ENCODE peak calls at places on chromosomes 7 and 10, in nine cellular contexts. One of them, this sample, is unnamed.

GRCh38 chr10:6055929-6056328 is 6.2 kb downstream of the IL2RA start:
- DNase-seq in stimulated activated CD4-positive, alpha-beta T cell treated with anti-CD3 and anti-CD28 coated beads, Interleukin-2, amount 100 ng/mL, for 48 hours: no peak
- DNase-seq in CD8-positive, alpha-beta T cell: no peak
- DNase-seq in activated CD4-positive, alpha-beta T cell treated with anti-CD3 and anti-CD28 coated beads, Interleukin-2, amount 50 U/mL, for 24 hours: no peak
- DNase-seq in NCI-H82: no peak
- DNase-seq in GM19239: no peak
- DNase-seq in activated T-cell treated with anti-CD3 and anti-CD28 coated beads, Interleukin-2, amount 50 U/mL, for 24 hours: no peak
- DNase-seq in activated T-helper 2 cell treated with anti-CD3 and anti-CD28 coated beads, Interferon-gamma antibody, Interleukin-2, Interleukin-4, amounts not matched to agents 10 μg/mL and 5 μg/mL and 100 μg/mL, durations not matched to agents 14 hours and 24 hours and 36 hours: peak
- DNase-seq in substantia nigra: no peak
- DNase-seq in this sample: no peak

GRCh38 chr10:17950726-17951125 is 992 bp upstream of the SLC39A12 start:
- DNase-seq in activated T-helper 2 cell treated with anti-CD3 and anti-CD28 coated beads, Interferon-gamma antibody, Interleukin-2, Interleukin-4, amounts not matched to agents 10 μg/mL and 5 μg/mL and 100 μg/mL, durations not matched to agents 14 hours and 24 hours and 36 hours: no peak
- DNase-seq in activated T-cell treated with anti-CD3 and anti-CD28 coated beads, Interleukin-2, amount 50 U/mL, for 24 hours: no peak
- DNase-seq in CD8-positive, alpha-beta T cell: no peak
- DNase-seq in NCI-H82: no peak
- DNase-seq in activated CD4-positive, alpha-beta T cell treated with anti-CD3 and anti-CD28 coated beads, Interleukin-2, amount 50 U/mL, for 24 hours: no peak
- DNase-seq in substantia nigra: no peak
- DNase-seq in GM19239: no peak
- DNase-seq in stimulated activated CD4-positive, alpha-beta T cell treated with anti-CD3 and anti-CD28 coated beads, Interleukin-2, amount 100 ng/mL, for 48 hours: no peak
- DNase-seq in this sample: no peak

GRCh38 chr10:52658112-52658511 is 114.5 kb downstream of the MBL2 start:
- DNase-seq in CD8-positive, alpha-beta T cell: no peak
- DNase-seq in GM19239: no peak
- DNase-seq in activated T-cell treated with anti-CD3 and anti-CD28 coated beads, Interleukin-2, amount 50 U/mL, for 24 hours: no peak
- DNase-seq in NCI-H82: no peak
- DNase-seq in stimulated activated CD4-positive, alpha-beta T cell treated with anti-CD3 and anti-CD28 coated beads, Interleukin-2, amount 100 ng/mL, for 48 hours: no peak
- DNase-seq in activated CD4-positive, alpha-beta T cell treated with anti-CD3 and anti-CD28 coated beads, Interleukin-2, amount 50 U/mL, for 24 hours: no peak
- DNase-seq in substantia nigra: no peak
- DNase-seq in activated T-helper 2 cell treated with anti-CD3 and anti-CD28 coated beads, Interferon-gamma antibody, Interleukin-2, Interleukin-4, amounts not matched to agents 10 μg/mL and 5 μg/mL and 100 μg/mL, durations not matched to agents 14 hours and 24 hours and 36 hours: no peak
- DNase-seq in this sample: no peak

GRCh38 chr10:118729200-118729599 is 25.6 kb downstream of the CACUL1 start:
- DNase-seq in activated T-cell treated with anti-CD3 and anti-CD28 coated beads, Interleukin-2, amount 50 U/mL, for 24 hours: no peak
- DNase-seq in CD8-positive, alpha-beta T cell: no peak
- DNase-seq in activated CD4-positive, alpha-beta T cell treated with anti-CD3 and anti-CD28 coated beads, Interleukin-2, amount 50 U/mL, for 24 hours: no peak
- DNase-seq in GM19239: no peak
- DNase-seq in activated T-helper 2 cell treated with anti-CD3 and anti-CD28 coated beads, Interferon-gamma antibody, Interleukin-2, Interleukin-4, amounts not matched to agents 10 μg/mL and 5 μg/mL and 100 μg/mL, durations not matched to agents 14 hours and 24 hours and 36 hours: no peak
- DNase-seq in substantia nigra: no peak
- DNase-seq in stimulated activated CD4-positive, alpha-beta T cell treated with anti-CD3 and anti-CD28 coated beads, Interleukin-2, amount 100 ng/mL, for 48 hours: no peak
- DNase-seq in NCI-H82: peak
- DNase-seq in this sample: no peak

GRCh38 chr10:6912424-6912823 is 332.3 kb upstream of the PRKCQ start:
- DNase-seq in substantia nigra: no peak
- DNase-seq in stimulated activated CD4-positive, alpha-beta T cell treated with anti-CD3 and anti-CD28 coated beads, Interleukin-2, amount 100 ng/mL, for 48 hours: peak
- DNase-seq in GM19239: no peak
- DNase-seq in activated T-helper 2 cell treated with anti-CD3 and anti-CD28 coated beads, Interferon-gamma antibody, Interleukin-2, Interleukin-4, amounts not matched to agents 10 μg/mL and 5 μg/mL and 100 μg/mL, durations not matched to agents 14 hours and 24 hours and 36 hours: no peak
- DNase-seq in CD8-positive, alpha-beta T cell: no peak
- DNase-seq in activated T-cell treated with anti-CD3 and anti-CD28 coated beads, Interleukin-2, amount 50 U/mL, for 24 hours: no peak
- DNase-seq in activated CD4-positive, alpha-beta T cell treated with anti-CD3 and anti-CD28 coated beads, Interleukin-2, amount 50 U/mL, for 24 hours: no peak
- DNase-seq in NCI-H82: no peak
- DNase-seq in this sample: no peak

GRCh38 chr10:58573144-58573543 is 60.5 kb downstream of the BICC1 start:
- DNase-seq in activated T-helper 2 cell treated with anti-CD3 and anti-CD28 coated beads, Interferon-gamma antibody, Interleukin-2, Interleukin-4, amounts not matched to agents 10 μg/mL and 5 μg/mL and 100 μg/mL, durations not matched to agents 14 hours and 24 hours and 36 hours: no peak
- DNase-seq in CD8-positive, alpha-beta T cell: no peak
- DNase-seq in GM19239: no peak
- DNase-seq in stimulated activated CD4-positive, alpha-beta T cell treated with anti-CD3 and anti-CD28 coated beads, Interleukin-2, amount 100 ng/mL, for 48 hours: no peak
- DNase-seq in NCI-H82: peak
- DNase-seq in substantia nigra: no peak
- DNase-seq in activated CD4-positive, alpha-beta T cell treated with anti-CD3 and anti-CD28 coated beads, Interleukin-2, amount 50 U/mL, for 24 hours: no peak
- DNase-seq in activated T-cell treated with anti-CD3 and anti-CD28 coated beads, Interleukin-2, amount 50 U/mL, for 24 hours: no peak
- DNase-seq in this sample: no peak

GRCh38 chr7:35680403-35681013 is 14.4 kb downstream of the HERPUD2 start:
- DNase-seq in GM19239: no peak
- DNase-seq in activated T-helper 2 cell treated with anti-CD3 and anti-CD28 coated beads, Interferon-gamma antibody, Interleukin-2, Interleukin-4, amounts not matched to agents 10 μg/mL and 5 μg/mL and 100 μg/mL, durations not matched to agents 14 hours and 24 hours and 36 hours: no peak
- DNase-seq in activated CD4-positive, alpha-beta T cell treated with anti-CD3 and anti-CD28 coated beads, Interleukin-2, amount 50 U/mL, for 24 hours: no peak
- DNase-seq in CD8-positive, alpha-beta T cell: no peak
- DNase-seq in activated T-cell treated with anti-CD3 and anti-CD28 coated beads, Interleukin-2, amount 50 U/mL, for 24 hours: no peak
- DNase-seq in substantia nigra: no peak
- DNase-seq in NCI-H82: no peak
- DNase-seq in stimulated activated CD4-positive, alpha-beta T cell treated with anti-CD3 and anti-CD28 coated beads, Interleukin-2, amount 100 ng/mL, for 48 hours: no peak
- DNase-seq in this sample: no peak

GRCh38 chr7:144649120-144649519 is 186.7 kb downstream of the TPK1 start:
- DNase-seq in stimulated activated CD4-positive, alpha-beta T cell treated with anti-CD3 and anti-CD28 coated beads, Interleukin-2, amount 100 ng/mL, for 48 hours: no peak
- DNase-seq in NCI-H82: no peak
- DNase-seq in activated T-helper 2 cell treated with anti-CD3 and anti-CD28 coated beads, Interferon-gamma antibody, Interleukin-2, Interleukin-4, amounts not matched to agents 10 μg/mL and 5 μg/mL and 100 μg/mL, durations not matched to agents 14 hours and 24 hours and 36 hours: no peak
- DNase-seq in activated T-cell treated with anti-CD3 and anti-CD28 coated beads, Interleukin-2, amount 50 U/mL, for 24 hours: no peak
- DNase-seq in substantia nigra: no peak
- DNase-seq in activated CD4-positive, alpha-beta T cell treated with anti-CD3 and anti-CD28 coated beads, Interleukin-2, amount 50 U/mL, for 24 hours: no peak
- DNase-seq in CD8-positive, alpha-beta T cell: no peak
- DNase-seq in GM19239: no peak
- DNase-seq in this sample: no peak

GRCh38 chr10:80506836-80507483 is 30.7 kb upstream of the SH2D4B start:
- DNase-seq in activated CD4-positive, alpha-beta T cell treated with anti-CD3 and anti-CD28 coated beads, Interleukin-2, amount 50 U/mL, for 24 hours: no peak
- DNase-seq in GM19239: no peak
- DNase-seq in substantia nigra: no peak
- DNase-seq in NCI-H82: no peak
- DNase-seq in activated T-cell treated with anti-CD3 and anti-CD28 coated beads, Interleukin-2, amount 50 U/mL, for 24 hours: peak
- DNase-seq in stimulated activated CD4-positive, alpha-beta T cell treated with anti-CD3 and anti-CD28 coated beads, Interleukin-2, amount 100 ng/mL, for 48 hours: no peak
- DNase-seq in activated T-helper 2 cell treated with anti-CD3 and anti-CD28 coated beads, Interferon-gamma antibody, Interleukin-2, Interleukin-4, amounts not matched to agents 10 μg/mL and 5 μg/mL and 100 μg/mL, durations not matched to agents 14 hours and 24 hours and 36 hours: no peak
- DNase-seq in CD8-positive, alpha-beta T cell: no peak
- DNase-seq in this sample: no peak